ENCODE peak calls at places on chromosomes 2 and 18, in nine cellular contexts. E is fibroblast of the aortic adventitia, F is MCF 10A, I is left colon, M is T-helper 17 cell, P is GM10248, J is AG04449, G is H9, W is Caki2. Q is an unnamed sample.

GRCh38 chr18:48813833-48814489 is 136.8 kb downstream of the SMAD7 start:
- DNase-seq in E (peak), F (peak), I (peak), M (peak), P (no peak), J (no peak), G (peak), W (no peak), Q (no peak)

GRCh38 chr2:241852116-241852980 is 6.3 kb downstream of the PDCD1 start:
- DNase-seq in E (no peak), F (no peak), I (peak), M (no peak), P (no peak), J (no peak), G (peak), W (no peak), Q (no peak)

GRCh38 chr2:61853086-61853847 is 593 bp downstream of the FAM161A start:
- DNase-seq in E (peak), F (peak), I (peak), M (no peak), P (peak), J (no peak), G (peak), W (peak), Q (peak)

GRCh38 chr2:230794472-230794871 is 70.3 kb upstream of the ITM2C start:
- DNase-seq in E (no peak), F (peak), I (no peak), M (peak), P (no peak), J (no peak), G (no peak), W (no peak), Q (no peak)

GRCh38 chr2:85995648-85996529 is 107.1 kb upstream of the ST3GAL5 start:
- DNase-seq in E (no peak), F (no peak), I (no peak), M (no peak), P (no peak), J (no peak), G (peak), W (no peak), Q (no peak)

GRCh38 chr18:70423988-70424387 is 135.1 kb downstream of the SOCS6 start:
- DNase-seq in E (peak), F (no peak), I (peak), M (no peak), P (no peak), J (no peak), G (no peak), W (no peak), Q (peak)

GRCh38 chr2:26584656-26585055 is 56.5 kb downstream of the CIB4 start:
- DNase-seq in E (no peak), F (no peak), I (no peak), M (no peak), P (no peak), J (no peak), G (peak), W (no peak), Q (no peak)

GRCh38 chr2:33437297-33437696 is 39.2 kb upstream of the RASGRP3 start:
- DNase-seq in E (peak), F (peak), I (no peak), M (no peak), P (no peak), J (peak), G (no peak), W (peak), Q (no peak)

GRCh38 chr2:45210466-45211195 is 201.4 kb upstream of the SIX2 start:
- DNase-seq in E (no peak), F (peak), I (no peak), M (no peak), P (no peak), J (no peak), G (no peak), W (peak), Q (peak)

Q was measured in HT-29.